ENCODE peak calls at places on chromosomes 4 and X, in eight cellular contexts. One of them, this sample, is unnamed.

GRCh38 chr4:162075691-162076090 is 88.1 kb downstream of the FSTL5 start:
- DNase-seq in MM.1S: no peak
- DNase-seq in tibial nerve: no peak
- DNase-seq in stomach: no peak
- DNase-seq in H9: no peak
- DNase-seq in fibroblast of mammary gland: no peak
- DNase-seq in left ventricle myocardium inferior: no peak
- DNase-seq in AG04449: no peak
- DNase-seq in this sample: no peak

GRCh38 chr4:41683321-41683720 is 65.2 kb downstream of the PHOX2B start:
- DNase-seq in MM.1S: no peak
- DNase-seq in tibial nerve: no peak
- DNase-seq in stomach: no peak
- DNase-seq in H9: no peak
- DNase-seq in fibroblast of mammary gland: no peak
- DNase-seq in left ventricle myocardium inferior: no peak
- DNase-seq in AG04449: no peak
- DNase-seq in this sample: no peak

GRCh38 chrX:103779156-103779555 is 2.5 kb downstream of the PLP1 start:
- DNase-seq in MM.1S: no peak
- DNase-seq in tibial nerve: no peak
- DNase-seq in stomach: no peak
- DNase-seq in H9: peak
- DNase-seq in fibroblast of mammary gland: no peak
- DNase-seq in left ventricle myocardium inferior: no peak
- DNase-seq in AG04449: no peak
- DNase-seq in this sample: no peak

GRCh38 chr4:173525118-173526033 is 4.7 kb downstream of the HAND2 start:
- DNase-seq in MM.1S: no peak
- DNase-seq in tibial nerve: no peak
- DNase-seq in stomach: no peak
- DNase-seq in H9: peak
- DNase-seq in fibroblast of mammary gland: peak
- DNase-seq in left ventricle myocardium inferior: no peak
- DNase-seq in AG04449: no peak
- DNase-seq in this sample: no peak

GRCh38 chrX:136030357-136031225 is 45.4 kb downstream of the SLC9A6 start:
- DNase-seq in MM.1S: peak
- DNase-seq in tibial nerve: peak
- DNase-seq in stomach: no peak
- DNase-seq in H9: no peak
- DNase-seq in fibroblast of mammary gland: peak
- DNase-seq in left ventricle myocardium inferior: peak
- DNase-seq in AG04449: peak
- DNase-seq in this sample: no peak

GRCh38 chr4:10028910-10029309 is 7.6 kb upstream of the SLC2A9 start:
- DNase-seq in MM.1S: no peak
- DNase-seq in tibial nerve: no peak
- DNase-seq in stomach: no peak
- DNase-seq in H9: peak
- DNase-seq in fibroblast of mammary gland: peak
- DNase-seq in left ventricle myocardium inferior: no peak
- DNase-seq in AG04449: no peak
- DNase-seq in this sample: no peak

GRCh38 chr4:124753941-124754581 is 41.5 kb upstream of the ANKRD50 start:
- DNase-seq in MM.1S: no peak
- DNase-seq in tibial nerve: no peak
- DNase-seq in stomach: peak
- DNase-seq in H9: no peak
- DNase-seq in fibroblast of mammary gland: no peak
- DNase-seq in left ventricle myocardium inferior: no peak
- DNase-seq in AG04449: no peak
- DNase-seq in this sample: no peak

GRCh38 chrX:112832481-112833095 is 8.0 kb downstream of the AMOT start:
- DNase-seq in MM.1S: peak
- DNase-seq in tibial nerve: no peak
- DNase-seq in stomach: peak
- DNase-seq in H9: peak
- DNase-seq in fibroblast of mammary gland: peak
- DNase-seq in left ventricle myocardium inferior: no peak
- DNase-seq in AG04449: no peak
- DNase-seq in this sample: no peak

GRCh38 chr4:7073526-7074390 is 5.9 kb upstream of the GRPEL1 start:
- DNase-seq in MM.1S: peak
- DNase-seq in tibial nerve: peak
- DNase-seq in stomach: no peak
- DNase-seq in H9: peak
- DNase-seq in fibroblast of mammary gland: peak
- DNase-seq in left ventricle myocardium inferior: no peak
- DNase-seq in AG04449: no peak
- DNase-seq in this sample: peak

GRCh38 chr4:13640149-13640671 is 12.7 kb upstream of the BOD1L1 start:
- DNase-seq in MM.1S: no peak
- DNase-seq in tibial nerve: no peak
- DNase-seq in stomach: no peak
- DNase-seq in H9: peak
- DNase-seq in fibroblast of mammary gland: peak
- DNase-seq in left ventricle myocardium inferior: no peak
- DNase-seq in AG04449: peak
- DNase-seq in this sample: no peak

GRCh38 chrX:50596056-50596455 is 125.4 kb upstream of the DGKK start:
- DNase-seq in MM.1S: peak
- DNase-seq in tibial nerve: no peak
- DNase-seq in stomach: no peak
- DNase-seq in H9: no peak
- DNase-seq in fibroblast of mammary gland: no peak
- DNase-seq in left ventricle myocardium inferior: no peak
- DNase-seq in AG04449: no peak
- DNase-seq in this sample: no peak

GRCh38 chrX:114619874-114620273 is 36.0 kb downstream of the HTR2C start:
- DNase-seq in MM.1S: no peak
- DNase-seq in tibial nerve: peak
- DNase-seq in stomach: no peak
- DNase-seq in H9: no peak
- DNase-seq in fibroblast of mammary gland: peak
- DNase-seq in left ventricle myocardium inferior: no peak
- DNase-seq in AG04449: no peak
- DNase-seq in this sample: peak

GRCh38 chr4:113610542-113610941 is 151.0 kb downstream of the CAMK2D start:
- DNase-seq in MM.1S: no peak
- DNase-seq in tibial nerve: no peak
- DNase-seq in stomach: peak
- DNase-seq in H9: no peak
- DNase-seq in fibroblast of mammary gland: no peak
- DNase-seq in left ventricle myocardium inferior: no peak
- DNase-seq in AG04449: no peak
- DNase-seq in this sample: no peak

GRCh38 chr4:151719045-151719743 is 41.6 kb downstream of the GATB start:
- DNase-seq in MM.1S: no peak
- DNase-seq in tibial nerve: no peak
- DNase-seq in stomach: no peak
- DNase-seq in H9: no peak
- DNase-seq in fibroblast of mammary gland: no peak
- DNase-seq in left ventricle myocardium inferior: peak
- DNase-seq in AG04449: no peak
- DNase-seq in this sample: no peak

GRCh38 chr4:121256887-121257426 is 92.8 kb upstream of the TNIP3 start:
- DNase-seq in MM.1S: no peak
- DNase-seq in tibial nerve: no peak
- DNase-seq in stomach: no peak
- DNase-seq in H9: no peak
- DNase-seq in fibroblast of mammary gland: peak
- DNase-seq in left ventricle myocardium inferior: no peak
- DNase-seq in AG04449: no peak
- DNase-seq in this sample: no peak

GRCh38 chr4:169270156-169270809 is 473 bp downstream of the SH3RF1 start:
- DNase-seq in MM.1S: peak
- DNase-seq in tibial nerve: peak
- DNase-seq in stomach: peak
- DNase-seq in H9: peak
- DNase-seq in fibroblast of mammary gland: no peak
- DNase-seq in left ventricle myocardium inferior: peak
- DNase-seq in AG04449: no peak
- DNase-seq in this sample: peak

GRCh38 chr4:31411606-31412005 is 691.4 kb downstream of the PCDH7 start:
- DNase-seq in MM.1S: no peak
- DNase-seq in tibial nerve: no peak
- DNase-seq in stomach: no peak
- DNase-seq in H9: no peak
- DNase-seq in fibroblast of mammary gland: peak
- DNase-seq in left ventricle myocardium inferior: no peak
- DNase-seq in AG04449: no peak
- DNase-seq in this sample: no peak

GRCh38 chrX:23578079-23578478 is 89.2 kb upstream of the PRDX4 start:
- DNase-seq in MM.1S: no peak
- DNase-seq in tibial nerve: no peak
- DNase-seq in stomach: no peak
- DNase-seq in H9: no peak
- DNase-seq in fibroblast of mammary gland: peak
- DNase-seq in left ventricle myocardium inferior: no peak
- DNase-seq in AG04449: no peak
- DNase-seq in this sample: no peak

GRCh38 chr4:126647320-126647719 is 985.4 kb upstream of the INTU start:
- DNase-seq in MM.1S: no peak
- DNase-seq in tibial nerve: no peak
- DNase-seq in stomach: no peak
- DNase-seq in H9: no peak
- DNase-seq in fibroblast of mammary gland: no peak
- DNase-seq in left ventricle myocardium inferior: no peak
- DNase-seq in AG04449: no peak
- DNase-seq in this sample: no peak

GRCh38 chr4:126647756-126648396 is 984.9 kb upstream of the INTU start:
- DNase-seq in MM.1S: no peak
- DNase-seq in tibial nerve: no peak
- DNase-seq in stomach: no peak
- DNase-seq in H9: no peak
- DNase-seq in fibroblast of mammary gland: peak
- DNase-seq in left ventricle myocardium inferior: no peak
- DNase-seq in AG04449: peak
- DNase-seq in this sample: no peak
- TF ChIP-seq CTCF in MM.1S: no peak
- TF ChIP-seq CTCF in tibial nerve: no peak
- TF ChIP-seq CTCF in stomach: no peak
- TF ChIP-seq CTCF in H9: no peak
- TF ChIP-seq CTCF in fibroblast of mammary gland: no peak
- TF ChIP-seq CTCF in left ventricle myocardium inferior: no peak
- TF ChIP-seq CTCF in AG04449: no peak
- TF ChIP-seq CTCF in this sample: no peak

GRCh38 chr4:38783109-38783460 is 295 bp upstream of the TLR10 start:
- DNase-seq in MM.1S: no peak
- DNase-seq in tibial nerve: no peak
- DNase-seq in stomach: no peak
- DNase-seq in H9: no peak
- DNase-seq in fibroblast of mammary gland: no peak
- DNase-seq in left ventricle myocardium inferior: no peak
- DNase-seq in AG04449: no peak
- DNase-seq in this sample: no peak
- TF ChIP-seq CTCF in MM.1S: no peak
- TF ChIP-seq CTCF in tibial nerve: no peak
- TF ChIP-seq CTCF in stomach: no peak
- TF ChIP-seq CTCF in H9: no peak
- TF ChIP-seq CTCF in fibroblast of mammary gland: no peak
- TF ChIP-seq CTCF in left ventricle myocardium inferior: no peak
- TF ChIP-seq CTCF in AG04449: no peak
- TF ChIP-seq CTCF in this sample: no peak

GRCh38 chrX:47960400-47960799 is 43.4 kb downstream of the ZNF182 start:
- DNase-seq in MM.1S: no peak
- DNase-seq in tibial nerve: no peak
- DNase-seq in stomach: no peak
- DNase-seq in H9: no peak
- DNase-seq in fibroblast of mammary gland: no peak
- DNase-seq in left ventricle myocardium inferior: no peak
- DNase-seq in AG04449: no peak
- DNase-seq in this sample: no peak

GRCh38 chrX:47956016-47956415 is 47.8 kb downstream of the ZNF182 start:
- DNase-seq in MM.1S: no peak
- DNase-seq in tibial nerve: no peak
- DNase-seq in stomach: no peak
- DNase-seq in H9: no peak
- DNase-seq in fibroblast of mammary gland: no peak
- DNase-seq in left ventricle myocardium inferior: no peak
- DNase-seq in AG04449: no peak
- DNase-seq in this sample: no peak

DNA sequence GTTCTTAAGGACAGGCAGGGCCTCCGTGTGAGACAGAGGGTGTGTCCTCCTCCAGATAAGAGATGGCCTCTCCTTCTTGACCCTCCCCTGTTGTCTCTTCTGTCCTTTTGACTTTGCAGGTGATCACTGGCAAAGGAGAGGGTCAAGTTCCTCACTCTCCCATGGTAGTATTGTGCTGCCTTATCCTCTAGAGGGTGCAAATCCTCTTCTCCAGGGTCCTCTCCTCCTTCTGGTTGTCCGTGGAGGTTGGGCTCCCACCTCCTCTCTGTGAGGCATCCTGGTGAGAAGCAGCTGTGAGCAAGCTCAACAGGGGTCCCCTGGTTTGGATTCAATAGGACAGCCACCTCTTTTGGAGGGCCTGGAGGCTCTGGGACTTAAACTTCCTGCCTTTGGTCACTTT is 44.8 kb downstream of the ZNF182 start:
- DNase-seq in MM.1S: no peak
- DNase-seq in tibial nerve: no peak
- DNase-seq in stomach: no peak
- DNase-seq in H9: peak
- DNase-seq in fibroblast of mammary gland: peak
- DNase-seq in left ventricle myocardium inferior: no peak
- DNase-seq in AG04449: no peak
- DNase-seq in this sample: peak
- TF ChIP-seq CTCF in MM.1S: peak
- TF ChIP-seq CTCF in tibial nerve: no peak
- TF ChIP-seq CTCF in stomach: no peak
- TF ChIP-seq CTCF in H9: peak
- TF ChIP-seq CTCF in fibroblast of mammary gland: peak
- TF ChIP-seq CTCF in left ventricle myocardium inferior: peak
- TF ChIP-seq CTCF in AG04449: peak
- TF ChIP-seq CTCF in this sample: no peak

GRCh38 chrX:40261955-40262596 is 164.3 kb upstream of the BCOR start:
- DNase-seq in MM.1S: no peak
- DNase-seq in tibial nerve: no peak
- DNase-seq in stomach: no peak
- DNase-seq in H9: no peak
- DNase-seq in fibroblast of mammary gland: peak
- DNase-seq in left ventricle myocardium inferior: no peak
- DNase-seq in AG04449: no peak
- DNase-seq in this sample: no peak

GRCh38 chrX:40267334-40268118 is 169.8 kb upstream of the BCOR start:
- DNase-seq in MM.1S: no peak
- DNase-seq in tibial nerve: peak
- DNase-seq in stomach: no peak
- DNase-seq in H9: no peak
- DNase-seq in fibroblast of mammary gland: no peak
- DNase-seq in left ventricle myocardium inferior: no peak
- DNase-seq in AG04449: no peak
- DNase-seq in this sample: peak

GRCh38 chrX:40262641-40263560 is 165.1 kb upstream of the BCOR start:
- DNase-seq in MM.1S: no peak
- DNase-seq in tibial nerve: no peak
- DNase-seq in stomach: no peak
- DNase-seq in H9: no peak
- DNase-seq in fibroblast of mammary gland: peak
- DNase-seq in left ventricle myocardium inferior: no peak
- DNase-seq in AG04449: no peak
- DNase-seq in this sample: no peak

GRCh38 chrX:40268126-40268525 is 170.4 kb upstream of the BCOR start:
- DNase-seq in MM.1S: no peak
- DNase-seq in tibial nerve: no peak
- DNase-seq in stomach: no peak
- DNase-seq in H9: no peak
- DNase-seq in fibroblast of mammary gland: peak
- DNase-seq in left ventricle myocardium inferior: no peak
- DNase-seq in AG04449: no peak
- DNase-seq in this sample: no peak

GRCh38 chrX:40266490-40267333 is 169.0 kb upstream of the BCOR start:
- DNase-seq in MM.1S: peak
- DNase-seq in tibial nerve: peak
- DNase-seq in stomach: peak
- DNase-seq in H9: peak
- DNase-seq in fibroblast of mammary gland: peak
- DNase-seq in left ventricle myocardium inferior: peak
- DNase-seq in AG04449: no peak
- DNase-seq in this sample: peak
- TF ChIP-seq CTCF in MM.1S: peak
- TF ChIP-seq CTCF in tibial nerve: peak
- TF ChIP-seq CTCF in stomach: peak
- TF ChIP-seq CTCF in H9: peak
- TF ChIP-seq CTCF in fibroblast of mammary gland: peak
- TF ChIP-seq CTCF in left ventricle myocardium inferior: peak
- TF ChIP-seq CTCF in AG04449: peak
- TF ChIP-seq CTCF in this sample: peak